ENCODE peak calls at places on chromosomes 4 and X, in six cellular contexts. One of them, this sample, is unnamed.

GRCh38 chr4:149914521-149915115 is 99.0 kb upstream of the IQCM start:
- DNase-seq in T-helper 22 cell: no peak
- DNase-seq in COR-L47: peak
- DNase-seq in naive B cell: no peak
- DNase-seq in mesendoderm: peak
- DNase-seq in RPMI8226: peak
- DNase-seq in this sample: no peak

GRCh38 chr4:186657766-186658165 is 65.9 kb downstream of the FAT1 start:
- DNase-seq in RPMI8226: no peak
- DNase-seq in COR-L47: no peak
- DNase-seq in naive B cell: no peak
- DNase-seq in T-helper 22 cell: no peak
- DNase-seq in mesendoderm: peak
- DNase-seq in this sample: no peak

GRCh38 chr4:41418444-41418843 is 119.5 kb upstream of the LIMCH1 start:
- DNase-seq in T-helper 22 cell: no peak
- DNase-seq in naive B cell: no peak
- DNase-seq in mesendoderm: peak
- DNase-seq in RPMI8226: no peak
- DNase-seq in COR-L47: no peak
- DNase-seq in this sample: peak

GRCh38 chr4:140330311-140330900 is 43.0 kb upstream of the SCOC start:
- DNase-seq in naive B cell: no peak
- DNase-seq in RPMI8226: peak
- DNase-seq in COR-L47: no peak
- DNase-seq in T-helper 22 cell: no peak
- DNase-seq in mesendoderm: peak
- DNase-seq in this sample: no peak

GRCh38 chr4:82705881-82706280 is 92.7 kb downstream of the SCD5 start:
- DNase-seq in T-helper 22 cell: no peak
- DNase-seq in RPMI8226: no peak
- DNase-seq in naive B cell: no peak
- DNase-seq in COR-L47: no peak
- DNase-seq in mesendoderm: no peak
- DNase-seq in this sample: no peak

GRCh38 chr4:163191999-163192398 is 25.3 kb upstream of the NAF1 start:
- DNase-seq in COR-L47: no peak
- DNase-seq in T-helper 22 cell: no peak
- DNase-seq in mesendoderm: peak
- DNase-seq in RPMI8226: peak
- DNase-seq in naive B cell: no peak
- DNase-seq in this sample: no peak

GRCh38 chr4:151251922-151252321 is 25.0 kb upstream of the PRSS48 start:
- DNase-seq in mesendoderm: no peak
- DNase-seq in RPMI8226: no peak
- DNase-seq in naive B cell: no peak
- DNase-seq in COR-L47: no peak
- DNase-seq in T-helper 22 cell: no peak
- DNase-seq in this sample: no peak

GRCh38 chr4:13988347-13989265 is 361.1 kb upstream of the BOD1L1 start:
- DNase-seq in naive B cell: no peak
- DNase-seq in COR-L47: no peak
- DNase-seq in T-helper 22 cell: no peak
- DNase-seq in mesendoderm: peak
- DNase-seq in RPMI8226: no peak
- DNase-seq in this sample: no peak

GRCh38 chrX:51894697-51895336 is 1.4 kb downstream of the MAGED1 start:
- DNase-seq in T-helper 22 cell: no peak
- DNase-seq in RPMI8226: no peak
- DNase-seq in naive B cell: peak
- DNase-seq in mesendoderm: peak
- DNase-seq in COR-L47: peak
- DNase-seq in this sample: no peak

GRCh38 chr4:179196511-179196910 is 1754.3 kb upstream of the AGA start:
- DNase-seq in COR-L47: no peak
- DNase-seq in mesendoderm: peak
- DNase-seq in naive B cell: no peak
- DNase-seq in T-helper 22 cell: no peak
- DNase-seq in RPMI8226: no peak
- DNase-seq in this sample: no peak

GRCh38 chrX:106415276-106415895 is 196.4 kb upstream of the RADX start:
- DNase-seq in T-helper 22 cell: no peak
- DNase-seq in naive B cell: no peak
- DNase-seq in mesendoderm: peak
- DNase-seq in RPMI8226: peak
- DNase-seq in COR-L47: no peak
- DNase-seq in this sample: no peak

GRCh38 chr4:10107111-10108091 is 9.2 kb downstream of the WDR1 start:
- DNase-seq in mesendoderm: no peak
- DNase-seq in RPMI8226: no peak
- DNase-seq in COR-L47: no peak
- DNase-seq in T-helper 22 cell: no peak
- DNase-seq in naive B cell: no peak
- DNase-seq in this sample: no peak

GRCh38 chr4:87977521-87978278 is 2.2 kb downstream of the SPP1 start:
- DNase-seq in RPMI8226: no peak
- DNase-seq in mesendoderm: no peak
- DNase-seq in naive B cell: no peak
- DNase-seq in T-helper 22 cell: no peak
- DNase-seq in COR-L47: peak
- DNase-seq in this sample: no peak

GRCh38 chr4:176150283-176150682 is 45.1 kb downstream of the SPATA4 start:
- DNase-seq in COR-L47: no peak
- DNase-seq in T-helper 22 cell: no peak
- DNase-seq in RPMI8226: no peak
- DNase-seq in mesendoderm: peak
- DNase-seq in naive B cell: no peak
- DNase-seq in this sample: peak

GRCh38 chr4:42636591-42636990 is 20.3 kb downstream of the ATP8A1 start:
- DNase-seq in mesendoderm: no peak
- DNase-seq in COR-L47: no peak
- DNase-seq in naive B cell: no peak
- DNase-seq in T-helper 22 cell: no peak
- DNase-seq in RPMI8226: no peak
- DNase-seq in this sample: no peak

GRCh38 chr4:7877131-7877530 is 62.5 kb downstream of the AFAP1 start:
- DNase-seq in COR-L47: no peak
- DNase-seq in naive B cell: no peak
- DNase-seq in mesendoderm: no peak
- DNase-seq in RPMI8226: no peak
- DNase-seq in T-helper 22 cell: no peak
- DNase-seq in this sample: no peak

GRCh38 chr4:125732682-125733081 is 417.9 kb downstream of the FAT4 start:
- DNase-seq in naive B cell: no peak
- DNase-seq in COR-L47: no peak
- DNase-seq in RPMI8226: no peak
- DNase-seq in mesendoderm: no peak
- DNase-seq in T-helper 22 cell: no peak
- DNase-seq in this sample: no peak

GRCh38 chr4:40704073-40704472 is 45.7 kb upstream of the NSUN7 start:
- DNase-seq in mesendoderm: no peak
- DNase-seq in RPMI8226: no peak
- DNase-seq in COR-L47: no peak
- DNase-seq in naive B cell: no peak
- DNase-seq in T-helper 22 cell: no peak
- DNase-seq in this sample: no peak